ENCODE peak calls at places on chromosomes 11 and 22, in five cellular contexts. V is posterior vena cava, Q is COR-L47, Z is AG20443, E is body of pancreas. U is an unnamed sample.

GRCh38 chr22:18103527-18104269 is 6.9 kb upstream of the TUBA8 start:
- DNase-seq in Z (no peak), Q (no peak), V (no peak), E (no peak), U (no peak)

GRCh38 chr11:1203505-1204271 is 19.2 kb upstream of the MUC5B start:
- DNase-seq in Z (no peak), Q (no peak), V (peak; percentile 72), E (no peak), U (peak; percentile 77)

GRCh38 chr22:24302591-24302990 is 32.0 kb downstream of the SPECC1L start:
- DNase-seq in E (no peak), Z (no peak), Q (peak; percentile 79), V (no peak), U (no peak)

GRCh38 chr11:10778217-10778970 is 27.3 kb downstream of the CTR9 start:
- DNase-seq in V (peak; percentile 94), E (peak; percentile 44), Z (peak; percentile 96), Q (no peak), U (peak; percentile 90)

GRCh38 chr11:57903011-57903410 is 120.7 kb upstream of the OR9Q1 start:
- DNase-seq in E (no peak), Z (no peak), V (no peak), Q (no peak), U (no peak)

GRCh38 chr22:30192427-30192826 is 54.1 kb downstream of the LIF start:
- DNase-seq in E (no peak), V (no peak), Z (no peak), Q (no peak), U (no peak)

GRCh38 chr11:34349882-34350281 is 7.9 kb downstream of the ABTB2 start:
- DNase-seq in Q (no peak), E (no peak), V (no peak), Z (no peak), U (no peak)

GRCh38 chr22:30810105-30810504 is 115.4 kb downstream of the OSBP2 start:
- DNase-seq in E (no peak), V (no peak), Z (no peak), Q (no peak), U (no peak)

U was measured in osteoblast.